ENCODE peak calls at places on chromosomes 3 and 15, in ten cellular contexts. A is naive thymus-derived CD8-positive, alpha-beta T cell; F is KG1; P is ACHN; U is naive thymus-derived CD4-positive, alpha-beta T cell; S is GM20000; T is NCI-H2081; G is brain microvascular endothelial cell; B is skeletal muscle cell; R is caudate nucleus. Z is an unnamed sample.

GRCh38 chr3:182364723-182365650 is 428.3 kb upstream of the ATP11B start:
- DNase-seq in T (peak), F (no peak), G (no peak), S (no peak), A (no peak), P (no peak), B (peak), U (no peak), R (peak), Z (no peak)

GRCh38 chr15:81146006-81146405 is 11.9 kb downstream of the CFAP161 start:
- DNase-seq in G (no peak), B (no peak), P (no peak), A (no peak), F (no peak), T (no peak), S (no peak), U (no peak), R (no peak), Z (no peak)

GRCh38 chr3:24046214-24046613 is 101.1 kb downstream of the NR1D2 start:
- DNase-seq in G (no peak), U (no peak), R (no peak), B (no peak), S (no peak), T (no peak), P (no peak), A (no peak), F (no peak), Z (no peak)

GRCh38 chr3:120145498-120146285 is 51.4 kb upstream of the GSK3B start:
- DNase-seq in P (peak), F (no peak), S (no peak), B (peak), U (no peak), R (no peak), G (no peak), A (no peak), T (no peak), Z (peak)

GRCh38 chr3:162034368-162034767 is 537.8 kb downstream of the OTOL1 start:
- DNase-seq in G (peak), B (peak), P (peak), A (no peak), F (no peak), T (no peak), U (no peak), S (no peak), R (no peak), Z (no peak)

GRCh38 chr15:81225161-81225671 is 28.5 kb downstream of the IL16 start:
- DNase-seq in S (no peak), A (no peak), U (no peak), T (no peak), P (no peak), G (no peak), B (no peak), R (no peak), F (no peak), Z (no peak)

GRCh38 chr3:53196575-53197407 is 35.8 kb downstream of the PRKCD start:
- DNase-seq in S (peak), T (no peak), F (no peak), U (no peak), G (peak), P (peak), A (no peak), R (no peak), B (peak), Z (no peak)

GRCh38 chr3:31170932-31171670 is 276.6 kb upstream of the GADL1 start:
- DNase-seq in F (no peak), G (peak), A (no peak), U (no peak), T (no peak), P (peak), S (no peak), R (no peak), B (peak), Z (peak)

GRCh38 chr15:55835866-55836265 is 92.9 kb upstream of the PRTG start:
- DNase-seq in S (no peak), A (no peak), F (no peak), T (no peak), G (no peak), R (no peak), P (no peak), B (no peak), U (no peak), Z (no peak)

GRCh38 chr3:173770796-173771573 is 373.4 kb downstream of the NLGN1 start:
- DNase-seq in U (no peak), R (no peak), T (no peak), G (no peak), B (no peak), F (no peak), S (no peak), P (no peak), A (no peak), Z (no peak)

GRCh38 chr15:46441294-46442062 is 806.6 kb downstream of the SQOR start:
- DNase-seq in G (no peak), P (peak), A (no peak), R (no peak), S (no peak), B (no peak), T (no peak), U (no peak), F (no peak), Z (peak)

GRCh38 chr3:150607267-150608065 is 4.3 kb downstream of the SELENOT start:
- DNase-seq in B (no peak), P (no peak), F (no peak), U (no peak), R (no peak), T (no peak), A (no peak), G (no peak), S (no peak), Z (no peak)

GRCh38 chr3:170130532-170130931 is 51.0 kb downstream of the PHC3 start:
- DNase-seq in T (no peak), U (no peak), P (no peak), R (no peak), F (no peak), G (no peak), B (no peak), S (no peak), A (no peak), Z (no peak)

GRCh38 chr15:89206908-89207331 is 14.5 kb downstream of the RLBP1 start:
- DNase-seq in A (peak), F (peak), S (peak), R (peak), P (peak), G (peak), T (peak), U (peak), B (no peak), Z (peak)

GRCh38 chr3:64244011-64244942 is 19.0 kb upstream of the PRICKLE2 start:
- DNase-seq in U (no peak), S (no peak), P (peak), T (no peak), R (no peak), A (no peak), G (peak), B (no peak), F (no peak), Z (no peak)

GRCh38 chr15:70152070-70152480 is 54.4 kb upstream of the TLE3 start:
- DNase-seq in S (no peak), G (peak), B (peak), T (peak), F (peak), A (no peak), U (no peak), P (no peak), R (no peak), Z (no peak)

GRCh38 chr3:25281041-25281842 is 146.8 kb upstream of the RARB start:
- DNase-seq in S (no peak), R (no peak), B (no peak), A (no peak), F (no peak), P (no peak), U (no peak), T (no peak), G (no peak), Z (no peak)

GRCh38 chr3:194508486-194509449 is 22.0 kb upstream of the ATP13A3 start:
- DNase-seq in B (no peak), G (no peak), P (no peak), R (no peak), T (no peak), F (no peak), U (no peak), A (no peak), S (no peak), Z (no peak)

GRCh38 chr3:4350789-4351163 is 47.6 kb downstream of the SETMAR start:
- DNase-seq in U (peak), F (peak), S (peak), A (peak), T (peak), B (peak), G (peak), R (no peak), P (peak), Z (peak)

GRCh38 chr3:10945683-10946287 is 46.8 kb upstream of the SLC6A1 start:
- DNase-seq in P (peak), G (no peak), F (peak), R (no peak), S (peak), B (no peak), U (peak), T (no peak), A (peak), Z (peak)

GRCh38 chr3:159978353-159978752 is 10.3 kb upstream of the IL12A start:
- DNase-seq in U (no peak), T (no peak), P (no peak), G (no peak), S (no peak), F (no peak), B (no peak), R (no peak), A (no peak), Z (no peak)

GRCh38 chr15:88454867-88455810 is 12.0 kb downstream of the MRPL46 start:
- DNase-seq in G (peak), S (peak), U (no peak), R (no peak), T (peak), P (peak), B (no peak), F (no peak), A (no peak), Z (peak)

GRCh38 chr3:165196577-165197561 is 685 bp upstream of the SLITRK3 start:
- DNase-seq in R (no peak), B (no peak), A (no peak), T (peak), P (peak), F (no peak), G (no peak), U (no peak), S (no peak), Z (no peak)

GRCh38 chr15:73329501-73330200 is 39.1 kb downstream of the HCN4 start:
- DNase-seq in T (no peak), A (no peak), R (no peak), U (no peak), G (no peak), B (no peak), S (no peak), F (no peak), P (no peak), Z (no peak)

GRCh38 chr3:46935168-46935858 is 41.2 kb downstream of the CCDC12 start:
- DNase-seq in P (peak), R (no peak), F (no peak), U (no peak), S (no peak), A (no peak), B (peak), T (no peak), G (peak), Z (peak)

GRCh38 chr3:12196684-12197083 is 38.0 kb upstream of the TIMP4 start:
- DNase-seq in S (no peak), G (no peak), R (no peak), F (no peak), A (no peak), B (no peak), P (no peak), U (no peak), T (no peak), Z (no peak)

GRCh38 chr3:192514754-192515660 is 212.3 kb downstream of the FGF12 start:
- DNase-seq in U (no peak), T (peak), R (no peak), A (no peak), S (no peak), F (no peak), P (no peak), B (no peak), G (no peak), Z (no peak)

GRCh38 chr3:121399820-121400219 is 146.0 kb downstream of the POLQ start:
- DNase-seq in S (no peak), F (no peak), R (no peak), U (no peak), P (no peak), A (no peak), T (no peak), B (no peak), G (no peak), Z (no peak)

GRCh38 chr3:57876632-57877031 is 120.5 kb downstream of the SLMAP start:
- DNase-seq in G (no peak), F (no peak), T (no peak), A (no peak), S (no peak), B (no peak), R (no peak), U (no peak), P (no peak), Z (no peak)

GRCh38 chr3:150015906-150016305 is 45.2 kb upstream of the PFN2 start:
- DNase-seq in T (no peak), P (no peak), G (no peak), S (no peak), A (no peak), R (no peak), B (no peak), F (no peak), U (no peak), Z (no peak)

GRCh38 chr3:64998317-64998716 is 310.5 kb upstream of the ADAMTS9 start:
- DNase-seq in P (no peak), A (no peak), T (no peak), S (no peak), B (no peak), G (no peak), R (no peak), U (no peak), F (no peak), Z (no peak)

GRCh38 chr15:68820205-68820588 is 498 bp downstream of the ANP32A start:
- DNase-seq in F (no peak), A (peak), G (peak), R (no peak), P (peak), U (peak), T (peak), S (peak), B (no peak), Z (no peak)

GRCh38 chr3:50592568-50592967 is 19.0 kb downstream of the CISH start:
- DNase-seq in T (no peak), A (no peak), U (no peak), P (no peak), G (no peak), S (no peak), B (no peak), F (no peak), R (no peak), Z (no peak)